ENCODE peak calls at places on chromosomes 2 and 18, in six cellular contexts. E is endothelial cell of umbilical vein, L is A549, Q is K562, F is GM12878, V is HepG2. M is an unnamed sample.

GRCh38 chr18:52670903-52671302 is 330.9 kb downstream of the DCC start:
- DNase-seq in E (no peak), L (peak), Q (no peak), F (no peak), V (peak), M (peak)

GRCh38 chr18:48749768-48750167 is 201.0 kb downstream of the SMAD7 start:
- DNase-seq in E (peak), L (no peak), Q (no peak), F (no peak), V (no peak), M (no peak)

GRCh38 chr2:60303685-60304084 is 249.8 kb downstream of the BCL11A start:
- DNase-seq in E (no peak), L (no peak), Q (no peak), F (no peak), V (no peak), M (peak)

GRCh38 chr2:22355816-22356433 is 1029.1 kb upstream of the KLHL29 start:
- DNase-seq in E (no peak), L (peak), Q (peak), F (no peak), V (peak), M (peak)

GRCh38 chr2:186044761-186045160 is 306.2 kb downstream of the FSIP2 start:
- DNase-seq in E (no peak), L (no peak), Q (no peak), F (no peak), V (no peak), M (no peak)

GRCh38 chr2:223081789-223082188 is 29.8 kb downstream of the KCNE4 start:
- DNase-seq in E (no peak), L (no peak), Q (no peak), F (no peak), V (no peak), M (no peak)

GRCh38 chr18:71028285-71028762 is 739.5 kb downstream of the SOCS6 start:
- DNase-seq in E (no peak), L (no peak), Q (no peak), F (no peak), V (no peak), M (no peak)

GRCh38 chr2:40611196-40611595 is 159.3 kb upstream of the SLC8A1 start:
- DNase-seq in E (no peak), L (no peak), Q (no peak), F (no peak), V (no peak), M (no peak)

GRCh38 chr2:96940026-96940601 is 46.3 kb downstream of the FAM178B start:
- DNase-seq in E (no peak), L (no peak), Q (no peak), F (no peak), V (no peak), M (no peak)

GRCh38 chr18:60892855-60893254 is 440.4 kb upstream of the CDH20 start:
- DNase-seq in E (no peak), L (no peak), Q (no peak), F (no peak), V (peak), M (peak)

GRCh38 chr18:905948-906415 is 1.3 kb downstream of the ADCYAP1 start:
- DNase-seq in E (no peak), L (no peak), Q (no peak), F (no peak), V (no peak), M (no peak)

GRCh38 chr2:139946690-139947089 is 1166.5 kb upstream of the NXPH2 start:
- DNase-seq in E (peak), L (no peak), Q (no peak), F (no peak), V (no peak), M (peak)

GRCh38 chr2:26216587-26216986 is 27.8 kb downstream of the HADHA start:
- DNase-seq in E (no peak), L (no peak), Q (no peak), F (no peak), V (no peak), M (no peak)

GRCh38 chr2:28558421-28558820 is 62.6 kb downstream of the PLB1 start:
- DNase-seq in E (no peak), L (no peak), Q (no peak), F (no peak), V (no peak), M (no peak)

GRCh38 chr2:69693472-69694450 is 48.2 kb upstream of the ANXA4 start:
- DNase-seq in E (no peak), L (no peak), Q (no peak), F (peak), V (no peak), M (peak)

GRCh38 chr2:127097471-127097765 is 9.5 kb downstream of the BIN1 start:
- DNase-seq in E (no peak), L (no peak), Q (no peak), F (no peak), V (no peak), M (no peak)

GRCh38 chr2:231123362-231123898 is 1.4 kb downstream of the HTR2B start:
- DNase-seq in E (peak), L (no peak), Q (no peak), F (peak), V (peak), M (no peak)

GRCh38 chr2:120400546-120400945 is 54.6 kb downstream of the INHBB start:
- DNase-seq in E (no peak), L (no peak), Q (no peak), F (no peak), V (no peak), M (no peak)

GRCh38 chr2:157837851-157838441 is 38.2 kb downstream of the ACVR1 start:
- DNase-seq in E (peak), L (no peak), Q (peak), F (no peak), V (peak), M (peak)

GRCh38 chr2:165839610-165840009 is 45.6 kb upstream of the GALNT3 start:
- DNase-seq in E (no peak), L (no peak), Q (no peak), F (no peak), V (no peak), M (no peak)

GRCh38 chr18:13246121-13246520 is 27.6 kb downstream of the LDLRAD4 start:
- DNase-seq in E (no peak), L (no peak), Q (no peak), F (no peak), V (no peak), M (no peak)

GRCh38 chr18:66761166-66761565 is 157.3 kb upstream of the CDH19 start:
- DNase-seq in E (no peak), L (no peak), Q (no peak), F (no peak), V (no peak), M (no peak)

GRCh38 chr18:69127844-69128486 is 272.7 kb upstream of the DOK6 start:
- DNase-seq in E (no peak), L (no peak), Q (no peak), F (no peak), V (no peak), M (no peak)

GRCh38 chr2:207823865-207824264 is 54.2 kb upstream of the FZD5 start:
- DNase-seq in E (no peak), L (no peak), Q (no peak), F (no peak), V (no peak), M (no peak)

GRCh38 chr2:202387608-202388342 is 11.6 kb downstream of the BMPR2 start:
- DNase-seq in E (no peak), L (no peak), Q (no peak), F (no peak), V (no peak), M (no peak)

GRCh38 chr2:44955593-44956449 is 14.3 kb downstream of the SIX3 start:
- DNase-seq in E (peak), L (peak), Q (peak), F (no peak), V (peak), M (peak)

GRCh38 chr2:241466230-241466629 is 42.2 kb downstream of the STK25 start:
- DNase-seq in E (no peak), L (no peak), Q (no peak), F (no peak), V (no peak), M (no peak)
- TF ChIP-seq MYC in E (no peak), L (no peak), Q (no peak), F (no peak), V (no peak), M (no peak)

GRCh38 chr18:79982736-79983135 is 5.6 kb downstream of the TXNL4A start:
- DNase-seq in E (no peak), L (no peak), Q (peak), F (no peak), V (no peak), M (peak)

GRCh38 chr18:79983253-79983652 is 5.1 kb downstream of the TXNL4A start:
- DNase-seq in E (no peak), L (no peak), Q (no peak), F (no peak), V (no peak), M (no peak)

GRCh38 chr18:79983793-79984192 is 4.6 kb downstream of the TXNL4A start:
- DNase-seq in E (no peak), L (no peak), Q (no peak), F (no peak), V (no peak), M (no peak)

GRCh38 chr18:79979843-79980242 is 8.5 kb downstream of the TXNL4A start:
- DNase-seq in E (no peak), L (no peak), Q (no peak), F (no peak), V (no peak), M (no peak)

DNA sequence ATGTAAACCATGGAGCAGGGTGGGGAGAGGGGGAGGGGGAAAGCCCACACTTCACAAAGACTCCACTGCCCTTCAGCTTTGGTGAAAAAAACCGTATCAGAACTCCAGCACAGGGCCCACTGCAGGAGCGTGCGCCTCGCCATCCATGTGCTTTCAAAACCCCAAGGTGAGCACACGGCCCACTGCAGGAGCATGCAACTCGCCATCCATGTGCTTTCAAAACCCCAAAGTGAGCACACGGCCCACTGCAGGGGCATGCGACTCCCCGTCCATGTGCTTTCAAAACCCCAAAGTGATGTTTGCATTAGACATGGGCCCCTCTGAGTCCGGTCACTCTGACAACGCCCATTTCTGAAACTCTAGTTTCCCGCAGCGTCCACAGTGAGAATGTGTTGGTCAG is 7.8 kb downstream of the TXNL4A start:
- DNase-seq in E (no peak), L (no peak), Q (no peak), F (no peak), V (no peak), M (no peak)
- TF ChIP-seq MYC in E (no peak), L (no peak), Q (no peak), F (no peak), V (no peak), M (no peak)

GRCh38 chr2:10536569-10537133 is 88.5 kb upstream of the ODC1 start:
- DNase-seq in E (no peak), L (no peak), Q (no peak), F (no peak), V (no peak), M (peak)

GRCh38 chr2:10537522-10538195 is 89.5 kb upstream of the ODC1 start:
- DNase-seq in E (no peak), L (no peak), Q (no peak), F (no peak), V (no peak), M (peak)

GRCh38 chr2:10535703-10536102 is 87.6 kb upstream of the ODC1 start:
- DNase-seq in E (no peak), L (no peak), Q (no peak), F (no peak), V (no peak), M (no peak)

GRCh38 chr2:10541081-10541480 is 93.0 kb upstream of the ODC1 start:
- DNase-seq in E (no peak), L (no peak), Q (no peak), F (no peak), V (no peak), M (no peak)

DNA sequence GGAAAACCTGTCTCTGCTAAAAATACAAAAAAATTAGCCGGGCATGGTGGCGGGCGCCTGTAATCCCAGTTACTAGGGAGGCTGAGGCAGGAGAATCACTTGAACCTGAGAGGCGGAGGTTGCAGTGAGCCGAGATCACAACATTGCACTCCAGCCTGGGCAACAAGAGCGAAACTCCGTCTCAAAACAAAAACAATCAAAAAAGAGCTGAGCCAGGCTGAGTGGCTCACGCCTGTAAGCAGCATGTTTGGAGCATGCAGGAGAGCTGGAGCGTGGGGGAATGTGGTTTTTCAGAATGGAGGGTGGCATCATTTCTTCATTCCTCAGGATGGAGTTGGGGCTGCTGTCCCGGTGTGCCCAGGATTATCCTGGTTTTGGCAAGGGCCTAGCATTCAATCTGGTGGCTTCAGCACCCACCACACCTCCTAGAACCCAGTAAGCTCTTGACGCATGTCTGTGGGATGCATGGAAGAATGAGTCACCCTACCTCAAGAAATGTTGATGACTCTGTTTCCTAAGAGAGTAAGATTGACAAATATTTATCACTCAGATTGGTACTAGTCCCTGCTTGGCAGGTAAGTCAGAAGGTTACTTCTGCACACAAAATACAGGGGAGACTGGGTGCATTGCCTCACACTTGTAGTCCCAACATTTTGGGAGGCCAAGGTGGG is 90.2 kb upstream of the ODC1 start:
- DNase-seq in E (no peak), L (peak), Q (no peak), F (no peak), V (no peak), M (peak)
- TF ChIP-seq MYC in E (no peak), L (no peak), Q (no peak), F (no peak), V (no peak), M (no peak)

DNA sequence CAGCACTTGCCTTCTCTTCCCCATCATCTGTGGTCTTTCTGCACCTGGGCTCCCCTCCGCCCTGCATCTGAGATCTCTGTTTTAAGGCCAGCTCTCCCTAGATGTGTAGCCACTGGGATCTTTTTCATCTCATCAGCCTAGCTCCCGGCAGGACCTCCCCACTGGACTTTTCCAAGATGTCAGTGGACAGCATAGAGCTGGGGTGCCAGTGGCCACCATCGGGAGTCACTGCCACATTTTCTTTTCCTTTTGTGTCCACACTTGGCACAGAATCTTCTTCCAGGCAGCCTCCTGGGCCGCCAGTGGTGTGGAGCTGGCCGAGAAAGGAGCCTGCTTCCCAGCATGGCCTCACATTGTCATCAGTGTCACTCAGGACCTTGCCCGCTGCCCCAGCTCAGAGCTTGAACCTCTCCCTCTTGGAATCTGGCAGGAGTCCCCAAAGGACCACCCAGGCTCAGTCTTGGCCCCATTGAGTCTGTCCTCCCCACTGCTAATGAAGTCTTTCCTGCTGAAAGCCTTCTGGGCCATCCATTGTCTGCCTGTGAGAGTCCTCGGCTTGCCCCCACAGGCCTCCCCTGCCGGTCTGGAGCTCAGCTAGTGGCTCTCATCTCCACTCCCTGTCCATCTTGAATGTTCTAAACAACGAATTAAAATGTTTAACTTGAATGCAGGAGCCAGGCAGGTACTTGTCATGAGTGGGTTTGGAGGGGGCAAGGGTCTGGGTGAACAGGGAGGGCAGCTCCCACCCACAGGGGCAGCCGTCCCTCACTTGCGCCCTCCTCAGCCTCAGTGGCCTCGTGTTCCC is 324.4 kb downstream of the GBX2 start:
- DNase-seq in E (no peak), L (no peak), Q (no peak), F (no peak), V (no peak), M (no peak)
- TF ChIP-seq MYC in E (no peak), L (no peak), Q (no peak), F (no peak), V (no peak), M (no peak)

DNA sequence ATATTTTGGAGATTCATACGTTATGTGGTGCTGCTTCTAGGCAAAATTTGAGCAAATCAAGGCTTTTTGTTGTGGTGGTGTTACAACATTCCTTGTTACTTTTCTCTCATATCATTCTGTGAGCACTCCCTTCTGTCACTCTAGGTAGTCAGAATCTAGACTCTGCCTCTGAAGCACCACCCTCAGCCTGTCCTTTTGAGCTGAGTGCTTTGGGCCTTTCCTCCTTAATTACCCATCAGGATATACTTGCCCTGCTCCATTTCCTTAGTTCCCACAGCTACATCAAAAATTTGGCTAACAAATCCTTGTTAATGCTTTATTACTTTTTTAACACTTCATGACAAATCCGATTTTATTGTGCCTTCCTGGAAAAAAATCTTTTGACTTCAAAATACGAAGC is 289.6 kb downstream of the CALCRL start:
- DNase-seq in E (peak), L (no peak), Q (no peak), F (no peak), V (no peak), M (no peak)
- TF ChIP-seq MYC in E (no peak), L (no peak), Q (no peak), F (no peak), V (no peak), M (no peak)

GRCh38 chr2:218827701-218828476 is 3.7 kb downstream of the PRKAG3 start:
- DNase-seq in E (no peak), L (no peak), Q (no peak), F (no peak), V (no peak), M (no peak)
- TF ChIP-seq MYC in E (no peak), L (no peak), Q (no peak), F (no peak), V (no peak), M (no peak)